ENCODE peak calls at places on chromosome 18, in eight cellular contexts. Z is SK-N-DZ, W is NCI-H748 treated with DMSO at 0.1 percent for 48 hours, R is body of pancreas, E is HL-60, Y is NCI-H1417, K is H7, Q is omental fat pad. A is an unnamed sample.

GRCh38 chr18:52439457-52439856 is 99.5 kb downstream of the DCC start:
- DNase-seq in Z (no peak), W (peak), R (no peak), E (no peak), Y (peak), K (no peak), Q (no peak), A (no peak)

GRCh38 chr18:8703181-8703638 is 2.1 kb upstream of the MTCL1 start:
- DNase-seq in Z (no peak), W (no peak), R (no peak), E (no peak), Y (no peak), K (peak), Q (no peak), A (no peak)

GRCh38 chr18:62566199-62566598 is 43.4 kb downstream of the ZCCHC2 start:
- DNase-seq in Z (peak), W (no peak), R (peak), E (peak), Y (peak), K (peak), Q (no peak), A (no peak)

GRCh38 chr18:50424877-50425690 is 50.2 kb downstream of the SKA1 start:
- DNase-seq in Z (peak), W (no peak), R (peak), E (peak), Y (peak), K (no peak), Q (no peak), A (no peak)

GRCh38 chr18:75211002-75211621 is 515 bp downstream of the TSHZ1 start:
- DNase-seq in Z (peak), W (no peak), R (no peak), E (peak), Y (peak), K (peak), Q (no peak), A (peak)

GRCh38 chr18:48121752-48122151 is 191.3 kb upstream of the SMAD2 start:
- DNase-seq in Z (no peak), W (no peak), R (no peak), E (no peak), Y (no peak), K (no peak), Q (no peak), A (no peak)

GRCh38 chr18:21167641-21168372 is 56.2 kb upstream of the ROCK1 start:
- DNase-seq in Z (peak), W (peak), R (peak), E (no peak), Y (peak), K (peak), Q (no peak), A (no peak)

GRCh38 chr18:12391487-12392136 is 14.6 kb upstream of the AFG3L2 start:
- DNase-seq in Z (peak), W (peak), R (peak), E (peak), Y (peak), K (peak), Q (no peak), A (peak)

GRCh38 chr18:76953186-76953982 is 131.0 kb downstream of the ZNF236 start:
- DNase-seq in Z (no peak), W (peak), R (peak), E (no peak), Y (peak), K (no peak), Q (peak), A (no peak)

GRCh38 chr18:36724591-36725001 is 104.2 kb downstream of the TPGS2 start:
- DNase-seq in Z (no peak), W (no peak), R (peak), E (no peak), Y (no peak), K (no peak), Q (no peak), A (no peak)

GRCh38 chr18:21490745-21491144 is 109.8 kb downstream of the ESCO1 start:
- DNase-seq in Z (no peak), W (no peak), R (no peak), E (no peak), Y (no peak), K (no peak), Q (no peak), A (no peak)

GRCh38 chr18:27109403-27109802 is 75.7 kb downstream of the CHST9 start:
- DNase-seq in Z (peak), W (no peak), R (peak), E (no peak), Y (peak), K (no peak), Q (no peak), A (no peak)

GRCh38 chr18:7011142-7011541 is 106.5 kb downstream of the LAMA1 start:
- DNase-seq in Z (no peak), W (no peak), R (no peak), E (no peak), Y (no peak), K (no peak), Q (no peak), A (no peak)

GRCh38 chr18:40983835-40984234 is 971.2 kb upstream of the PIK3C3 start:
- DNase-seq in Z (no peak), W (no peak), R (no peak), E (no peak), Y (no peak), K (no peak), Q (no peak), A (no peak)

GRCh38 chr18:64017870-64018269 is 48.0 kb downstream of the SERPINB8 start:
- DNase-seq in Z (peak), W (peak), R (no peak), E (no peak), Y (peak), K (no peak), Q (no peak), A (no peak)

GRCh38 chr18:26574958-26575864 is 26.9 kb upstream of the KCTD1 start:
- DNase-seq in Z (peak), W (peak), R (peak), E (peak), Y (peak), K (peak), Q (no peak), A (no peak)

GRCh38 chr18:55522011-55522410 is 66.0 kb downstream of the TCF4 start:
- DNase-seq in Z (peak), W (no peak), R (peak), E (peak), Y (no peak), K (no peak), Q (no peak), A (no peak)

GRCh38 chr18:50177294-50177992 is 17.5 kb downstream of the MYO5B start:
- DNase-seq in Z (no peak), W (no peak), R (no peak), E (no peak), Y (peak), K (no peak), Q (no peak), A (no peak)

GRCh38 chr18:55694291-55694690 is 106.3 kb upstream of the TCF4 start:
- DNase-seq in Z (no peak), W (no peak), R (no peak), E (peak), Y (no peak), K (no peak), Q (no peak), A (no peak)

GRCh38 chr18:24209558-24209957 is 70.7 kb downstream of the CABYR start:
- DNase-seq in Z (no peak), W (no peak), R (no peak), E (no peak), Y (no peak), K (no peak), Q (no peak), A (no peak)

GRCh38 chr18:8657873-8658521 is 47.4 kb upstream of the MTCL1 start:
- DNase-seq in Z (peak), W (no peak), R (peak), E (no peak), Y (peak), K (peak), Q (no peak), A (no peak)

GRCh38 chr18:50203801-50204604 is 9.1 kb upstream of the MYO5B start:
- DNase-seq in Z (peak), W (peak), R (peak), E (peak), Y (peak), K (peak), Q (no peak), A (no peak)

GRCh38 chr18:75104483-75104882 is 104.5 kb downstream of the PTGR3 start:
- DNase-seq in Z (no peak), W (no peak), R (no peak), E (no peak), Y (peak), K (no peak), Q (no peak), A (no peak)

GRCh38 chr18:54822872-54823845 is 5.1 kb upstream of the RAB27B start:
- DNase-seq in Z (no peak), W (no peak), R (no peak), E (no peak), Y (no peak), K (no peak), Q (no peak), A (no peak)

GRCh38 chr18:62572456-62572855 is 49.6 kb downstream of the ZCCHC2 start:
- DNase-seq in Z (no peak), W (no peak), R (no peak), E (no peak), Y (no peak), K (no peak), Q (no peak), A (no peak)

GRCh38 chr18:28794459-28795245 is 617.7 kb upstream of the CDH2 start:
- DNase-seq in Z (no peak), W (no peak), R (no peak), E (no peak), Y (no peak), K (no peak), Q (no peak), A (no peak)

GRCh38 chr18:54662986-54663385 is 71.9 kb downstream of the DYNAP start:
- DNase-seq in Z (no peak), W (no peak), R (no peak), E (no peak), Y (no peak), K (no peak), Q (no peak), A (no peak)

GRCh38 chr18:46477425-46478011 is 179.5 kb downstream of the LOXHD1 start:
- DNase-seq in Z (no peak), W (no peak), R (no peak), E (no peak), Y (peak), K (no peak), Q (no peak), A (no peak)

GRCh38 chr18:29160123-29160522 is 983.2 kb upstream of the CDH2 start:
- DNase-seq in Z (no peak), W (peak), R (no peak), E (no peak), Y (peak), K (no peak), Q (no peak), A (no peak)

GRCh38 chr18:11674119-11674518 is 14.9 kb upstream of the GNAL start:
- DNase-seq in Z (no peak), W (no peak), R (no peak), E (no peak), Y (no peak), K (no peak), Q (no peak), A (no peak)

GRCh38 chr18:12271376-12272235 is 17.4 kb downstream of the CIDEA start:
- DNase-seq in Z (peak), W (peak), R (peak), E (peak), Y (peak), K (peak), Q (no peak), A (peak)

GRCh38 chr18:45320724-45321123 is 294.6 kb upstream of the SLC14A2 start:
- DNase-seq in Z (no peak), W (no peak), R (no peak), E (no peak), Y (no peak), K (no peak), Q (no peak), A (no peak)

GRCh38 chr18:46343456-46343855 is 239.3 kb downstream of the HAUS1 start:
- DNase-seq in Z (no peak), W (no peak), R (no peak), E (no peak), Y (no peak), K (no peak), Q (no peak), A (no peak)

GRCh38 chr18:10023853-10024638 is 110.2 kb downstream of the VAPA start:
- DNase-seq in Z (no peak), W (peak), R (no peak), E (no peak), Y (peak), K (no peak), Q (no peak), A (no peak)

GRCh38 chr18:52409732-52410131 is 69.7 kb downstream of the DCC start:
- DNase-seq in Z (no peak), W (no peak), R (no peak), E (no peak), Y (peak), K (no peak), Q (no peak), A (no peak)

GRCh38 chr18:24470805-24471204 is 10.4 kb downstream of the HRH4 start:
- DNase-seq in Z (no peak), W (no peak), R (no peak), E (no peak), Y (no peak), K (no peak), Q (no peak), A (no peak)

GRCh38 chr18:3051718-3052410 is 38.9 kb upstream of the LPIN2 start:
- DNase-seq in Z (no peak), W (peak), R (peak), E (peak), Y (peak), K (no peak), Q (no peak), A (no peak)

GRCh38 chr18:67508146-67508545 is 8.4 kb downstream of the DSEL start:
- DNase-seq in Z (no peak), W (no peak), R (no peak), E (no peak), Y (no peak), K (peak), Q (no peak), A (no peak)

GRCh38 chr18:40380657-40381441 is 1574.2 kb upstream of the PIK3C3 start:
- DNase-seq in Z (peak), W (no peak), R (no peak), E (no peak), Y (no peak), K (no peak), Q (no peak), A (no peak)

GRCh38 chr18:70334728-70335329 is 46.0 kb downstream of the SOCS6 start:
- DNase-seq in Z (no peak), W (no peak), R (no peak), E (no peak), Y (no peak), K (no peak), Q (no peak), A (no peak)